ENCODE peak calls at places on chromosomes 11 and 22, in ten cellular contexts. B is M059J; W is Caki2; P is activated T-helper 9 cell treated with anti-CD3 and anti-CD28 coated beads, Interleukin-2, amount 50 U/mL, for 16 hours; R is lung; F is stimulated activated CD8-positive, alpha-beta memory T cell treated with anti-CD3 and anti-CD28 coated beads, Interleukin-15, amount 100 ng/mL, for 1 hour; K is AG09309; Q is HCT116; O is HS-5; G is pancreas. N is an unnamed sample.

GRCh38 chr11:14578551-14578956 is 58.4 kb upstream of the PSMA1 start:
- DNase-seq in B (peak), W (no peak), P (peak), R (peak), F (peak), K (no peak), Q (no peak), O (no peak), G (no peak), N (peak)

GRCh38 chr22:19901577-19902244 is 39.9 kb upstream of the COMT start:
- DNase-seq in B (no peak), W (no peak), P (no peak), R (no peak), F (no peak), K (no peak), Q (no peak), O (no peak), G (no peak), N (no peak)

GRCh38 chr11:1514349-1515061 is 27.9 kb upstream of the MOB2 start:
- DNase-seq in B (no peak), W (no peak), P (no peak), R (no peak), F (no peak), K (no peak), Q (no peak), O (no peak), G (no peak), N (no peak)

GRCh38 chr22:44406581-44407403 is 91.2 kb downstream of the RTL6 start:
- DNase-seq in B (no peak), W (no peak), P (no peak), R (no peak), F (no peak), K (peak), Q (no peak), O (no peak), G (no peak), N (no peak)

GRCh38 chr11:69213315-69213714 is 57.6 kb downstream of the SMIM38 start:
- DNase-seq in B (no peak), W (peak), P (no peak), R (no peak), F (no peak), K (no peak), Q (no peak), O (no peak), G (no peak), N (no peak)

GRCh38 chr22:21657361-21658118 is 8.3 kb upstream of the PPIL2 start:
- DNase-seq in B (peak), W (peak), P (peak), R (peak), F (peak), K (no peak), Q (peak), O (no peak), G (peak), N (peak)

GRCh38 chr11:12066056-12066798 is 44.2 kb upstream of the MICAL2 start:
- DNase-seq in B (peak), W (peak), P (no peak), R (no peak), F (no peak), K (peak), Q (peak), O (peak), G (peak), N (no peak)

GRCh38 chr11:123454060-123454651 is 24.1 kb downstream of the GRAMD1B start:
- DNase-seq in B (peak), W (peak), P (peak), R (no peak), F (no peak), K (no peak), Q (peak), O (no peak), G (no peak), N (no peak)

GRCh38 chr11:119880143-119880542 is 151.1 kb upstream of the NECTIN1 start:
- DNase-seq in B (no peak), W (no peak), P (no peak), R (no peak), F (no peak), K (no peak), Q (no peak), O (no peak), G (no peak), N (no peak)

GRCh38 chr22:41568811-41569210 is 8.0 kb downstream of the CSDC2 start:
- DNase-seq in B (no peak), W (no peak), P (no peak), R (no peak), F (no peak), K (no peak), Q (no peak), O (no peak), G (no peak), N (no peak)

GRCh38 chr11:62611705-62612365 is 740 bp downstream of the EML3 start:
- DNase-seq in B (peak), W (no peak), P (peak), R (peak), F (no peak), K (no peak), Q (no peak), O (no peak), G (peak), N (no peak)

GRCh38 chr22:37931893-37932389 is 21.5 kb downstream of the C22orf23 start:
- DNase-seq in B (no peak), W (no peak), P (no peak), R (peak), F (no peak), K (no peak), Q (no peak), O (no peak), G (no peak), N (no peak)

GRCh38 chr11:84795698-84796097 is 831.4 kb downstream of the DLG2 start:
- DNase-seq in B (no peak), W (no peak), P (no peak), R (no peak), F (no peak), K (no peak), Q (no peak), O (no peak), G (no peak), N (no peak)

GRCh38 chr11:57567210-57567511 is 311 bp downstream of the UBE2L6 start:
- DNase-seq in B (peak), W (peak), P (peak), R (no peak), F (no peak), K (no peak), Q (no peak), O (peak), G (no peak), N (peak)

GRCh38 chr11:112881461-112881860 is 79.8 kb upstream of the NCAM1 start:
- DNase-seq in B (peak), W (no peak), P (no peak), R (peak), F (no peak), K (no peak), Q (no peak), O (no peak), G (peak), N (no peak)

GRCh38 chr11:17508306-17508705 is 31.7 kb upstream of the ABCC8 start:
- DNase-seq in B (peak), W (peak), P (no peak), R (no peak), F (no peak), K (no peak), Q (no peak), O (peak), G (no peak), N (no peak)

GRCh38 chr11:119493712-119494111 is 70.7 kb upstream of the THY1 start:
- DNase-seq in B (peak), W (peak), P (no peak), R (no peak), F (no peak), K (no peak), Q (no peak), O (no peak), G (no peak), N (no peak)

GRCh38 chr11:77580712-77581337 is 8.9 kb upstream of the AQP11 start:
- DNase-seq in B (peak), W (no peak), P (no peak), R (no peak), F (no peak), K (no peak), Q (no peak), O (no peak), G (no peak), N (no peak)

GRCh38 chr22:48405741-48406140 is 1421.9 kb downstream of the BRD1 start:
- DNase-seq in B (no peak), W (peak), P (no peak), R (no peak), F (no peak), K (no peak), Q (no peak), O (no peak), G (peak), N (no peak)

GRCh38 chr11:112219476-112220232 is 6.6 kb upstream of the PTS start:
- DNase-seq in B (peak), W (peak), P (no peak), R (no peak), F (no peak), K (peak), Q (peak), O (peak), G (peak), N (no peak)

GRCh38 chr11:79438631-79439429 is 2.0 kb downstream of the TENM4 start:
- DNase-seq in B (peak), W (peak), P (no peak), R (no peak), F (no peak), K (no peak), Q (no peak), O (no peak), G (no peak), N (no peak)

GRCh38 chr11:64745219-64745522 is 1.2 kb upstream of the RASGRP2 start:
- DNase-seq in B (no peak), W (no peak), P (peak), R (peak), F (peak), K (no peak), Q (no peak), O (no peak), G (no peak), N (peak)

GRCh38 chr22:49328076-49328475 is 499.6 kb downstream of the BRD1 start:
- DNase-seq in B (no peak), W (no peak), P (no peak), R (no peak), F (no peak), K (no peak), Q (no peak), O (no peak), G (no peak), N (peak)

GRCh38 chr11:127066426-127067090 is 66.0 kb upstream of the KIRREL3 start:
- DNase-seq in B (peak), W (peak), P (no peak), R (no peak), F (no peak), K (peak), Q (no peak), O (no peak), G (no peak), N (no peak)

N was measured in CD8-positive, alpha-beta T cell.